ENCODE peak calls at places on chromosomes 7 and 10, in ten cellular contexts. G is HepG2, H is endothelial cell of umbilical vein, E is spleen, P is GM12878, S is stomach, Q is GM12891, Y is H1, O is SK-N-SH, D is GM12892. I is an unnamed sample.

GRCh38 chr7:129100827-129101166 is 43.7 kb upstream of the TSPAN33 start:
- DNase-seq in G (no peak), H (no peak), E (no peak), P (no peak), S (no peak), Q (no peak), Y (no peak), O (no peak), D (no peak), I (no peak)

GRCh38 chr7:140989068-140989467 is 25.7 kb downstream of the MRPS33 start:
- DNase-seq in G (peak; percentile 61), H (no peak), E (no peak), P (no peak), S (no peak), Q (no peak), Y (no peak), O (no peak), D (no peak), I (no peak)

GRCh38 chr7:135160098-135160857 is 10.2 kb downstream of the CYREN start:
- DNase-seq in G (no peak), H (peak; percentile 95), E (no peak), P (no peak), S (no peak), Q (no peak), Y (no peak), O (no peak), D (no peak), I (no peak)

GRCh38 chr10:127849224-127849623 is 43.5 kb downstream of the CLRN3 start:
- DNase-seq in G (no peak), H (no peak), E (no peak), P (no peak), S (no peak), Q (no peak), Y (no peak), O (no peak), D (no peak), I (no peak)

GRCh38 chr7:22934023-22934422 is 79.9 kb downstream of the HYCC1 start:
- DNase-seq in G (no peak), H (no peak), E (no peak), P (no peak), S (no peak), Q (no peak), Y (no peak), O (no peak), D (no peak), I (no peak)

GRCh38 chr7:106110885-106111670 is 1.0 kb downstream of the SYPL1 start:
- DNase-seq in G (no peak), H (peak; percentile 74), E (no peak), P (no peak), S (no peak), Q (no peak), Y (no peak), O (no peak), D (no peak), I (no peak)

GRCh38 chr10:75176736-75177135 is 33.9 kb upstream of the VDAC2 start:
- DNase-seq in G (no peak), H (no peak), E (no peak), P (no peak), S (no peak), Q (no peak), Y (no peak), O (no peak), D (no peak), I (no peak)

GRCh38 chr7:55733584-55733983 is 129.0 kb downstream of the SEPTIN14 start:
- DNase-seq in G (no peak), H (peak; percentile 47), E (no peak), P (no peak), S (no peak), Q (no peak), Y (no peak), O (no peak), D (no peak), I (no peak)

GRCh38 chr10:32266566-32266965 is 80.4 kb downstream of the EPC1 start:
- DNase-seq in G (no peak), H (no peak), E (no peak), P (no peak), S (no peak), Q (no peak), Y (no peak), O (no peak), D (no peak), I (no peak)

GRCh38 chr7:17331891-17332501 is 33.5 kb downstream of the AHR start:
- DNase-seq in G (no peak), H (no peak), E (no peak), P (no peak), S (no peak), Q (no peak), Y (no peak), O (no peak), D (no peak), I (no peak)

GRCh38 chr7:73679709-73680108 is 3.5 kb downstream of the DNAJC30 start:
- DNase-seq in G (no peak), H (no peak), E (no peak), P (no peak), S (no peak), Q (no peak), Y (no peak), O (no peak), D (no peak), I (no peak)

DNA sequence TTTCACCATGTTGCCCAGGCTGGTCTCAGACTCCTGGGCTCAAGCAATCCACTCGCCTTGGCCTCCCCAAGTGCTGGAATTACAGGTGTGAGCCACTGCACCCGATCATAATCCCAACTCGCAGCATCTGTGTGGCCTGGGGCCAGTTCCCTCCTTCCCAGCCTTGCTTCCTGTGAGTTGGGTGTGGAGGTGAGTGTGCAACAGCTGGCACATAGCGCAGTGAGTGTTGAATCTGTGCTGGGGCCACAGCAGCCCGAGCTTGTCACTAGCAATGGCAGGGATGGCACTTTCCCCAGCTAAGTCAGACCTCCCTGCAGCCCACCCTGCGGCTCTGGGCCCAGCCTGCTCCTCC is 12.2 kb downstream of the TMEM184A start:
- DNase-seq in G (no peak), H (no peak), E (no peak), P (no peak), S (no peak), Q (no peak), Y (no peak), O (no peak), D (no peak), I (no peak)
- TF ChIP-seq POLR2AphosphoS5 in G (no peak), H (no peak), E (no peak), P (no peak), S (no peak), Q (peak; percentile 36), Y (no peak), O (no peak), D (no peak), I (no peak)

GRCh38 chr7:7713730-7714129 is 4.7 kb downstream of the RPA3 start:
- DNase-seq in G (no peak), H (no peak), E (no peak), P (no peak), S (no peak), Q (no peak), Y (no peak), O (no peak), D (no peak), I (no peak)

GRCh38 chr7:7720750-7721621 is 2.6 kb upstream of the RPA3 start:
- DNase-seq in G (no peak), H (no peak), E (no peak), P (peak; percentile 23), S (no peak), Q (no peak), Y (no peak), O (no peak), D (no peak), I (no peak)

GRCh38 chr7:7718461-7718860 is at the start of gene RPA3:
- DNase-seq in G (no peak), H (no peak), E (no peak), P (no peak), S (no peak), Q (no peak), Y (no peak), O (peak; percentile 35), D (no peak), I (no peak)

GRCh38 chr7:7720193-7720592 is 1.8 kb upstream of the RPA3 start:
- DNase-seq in G (no peak), H (no peak), E (no peak), P (no peak), S (no peak), Q (no peak), Y (no peak), O (no peak), D (no peak), I (no peak)

DNA sequence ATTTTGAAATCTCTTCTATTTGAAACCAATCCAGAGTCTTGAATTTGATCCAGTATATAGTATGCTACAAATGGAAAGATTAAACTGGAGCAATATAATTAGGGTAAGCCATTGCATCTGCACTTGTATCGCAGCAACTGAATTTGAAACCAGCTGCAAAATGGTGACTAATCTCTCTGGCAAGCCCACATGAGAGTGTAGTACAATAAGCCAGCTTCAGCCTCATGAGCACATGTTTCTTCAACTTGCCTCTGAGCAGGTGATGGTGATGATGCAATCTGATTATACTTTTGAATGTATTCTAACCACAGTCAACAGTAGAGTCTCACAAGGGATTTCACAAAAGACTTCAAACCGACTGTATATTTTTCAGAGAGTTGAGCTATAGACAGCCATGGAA is 828 bp upstream of the RPA3 start:
- DNase-seq in G (peak; percentile 37), H (peak; percentile 42), E (no peak), P (peak; percentile 77), S (no peak), Q (peak; percentile 32), Y (no peak), O (peak; percentile 47), D (peak; percentile 27), I (no peak)
- TF ChIP-seq POLR2AphosphoS5 in G (no peak), H (no peak), E (no peak), P (peak; percentile 26), S (no peak), Q (no peak), Y (no peak), O (no peak), D (no peak), I (no peak)

GRCh38 chr10:123577921-123578461 is 88.2 kb upstream of the GPR26 start:
- DNase-seq in G (no peak), H (no peak), E (no peak), P (no peak), S (no peak), Q (no peak), Y (peak; percentile 33), O (no peak), D (no peak), I (peak; percentile 56)
- TF ChIP-seq POLR2AphosphoS5 in G (no peak), H (no peak), E (no peak), P (no peak), S (no peak), Q (no peak), Y (no peak), O (no peak), D (no peak), I (no peak)

DNA sequence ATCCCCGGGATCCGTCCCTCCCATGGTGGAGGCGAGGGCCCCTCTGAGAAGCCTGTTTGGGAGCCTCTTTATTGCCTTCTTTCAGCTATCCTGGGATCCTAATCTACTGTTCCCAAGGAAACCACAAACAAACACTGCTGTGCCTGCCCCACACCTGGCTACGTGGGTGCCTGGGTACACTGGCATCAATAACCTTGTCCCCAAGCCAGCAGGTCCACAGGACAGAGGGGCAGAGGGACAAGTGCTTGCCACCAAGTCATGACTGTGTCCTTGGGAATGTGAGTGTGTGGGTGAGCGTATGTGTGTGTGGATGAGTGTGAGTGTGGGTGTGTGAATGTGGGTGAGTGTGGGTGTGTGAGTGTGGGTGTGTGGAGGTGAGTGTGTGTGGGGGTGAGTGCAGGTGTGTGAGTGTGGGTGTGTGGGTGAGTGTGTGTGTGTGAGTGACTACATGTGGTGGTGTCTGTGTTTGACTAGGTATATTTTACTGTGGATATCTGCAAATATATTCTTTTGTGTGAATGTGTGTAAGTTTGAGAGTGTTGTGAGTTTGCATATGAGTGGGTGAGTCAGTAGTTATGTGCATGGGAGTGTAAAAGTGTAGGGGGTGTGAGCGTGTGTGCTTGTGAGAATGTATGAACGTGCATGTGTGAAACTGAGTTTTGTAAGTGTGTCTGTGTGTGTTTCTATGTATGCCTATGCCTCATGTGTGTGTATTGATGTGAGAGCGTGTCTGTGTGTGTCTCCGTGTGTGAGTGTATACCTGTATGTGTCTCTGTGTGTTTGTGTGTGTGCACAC is 96.1 kb downstream of the TNS3 start:
- DNase-seq in G (no peak), H (no peak), E (peak; percentile 71), P (no peak), S (peak; percentile 89), Q (no peak), Y (no peak), O (no peak), D (no peak), I (no peak)
- TF ChIP-seq POLR2AphosphoS5 in G (no peak), H (no peak), E (no peak), P (no peak), S (peak; percentile 49), Q (no peak), Y (no peak), O (no peak), D (no peak), I (no peak)

I was measured in suprapubic skin.